ENCODE peak calls at places on chromosome 9, in eight cellular contexts. One of them, this sample, is unnamed.

GRCh38 chr9:116350213-116350612 is 196.6 kb downstream of the PAPPA start:
- DNase-seq in activated CD4-positive, alpha-beta T cell treated with anti-CD3 and anti-CD28 coated beads for 24 hours: no peak
- DNase-seq in CD8-positive, alpha-beta memory T cell: no peak
- DNase-seq in lung microvascular endothelial cell: no peak
- DNase-seq in spleen: no peak
- DNase-seq in heart left ventricle: no peak
- DNase-seq in epithelial cell of proximal tubule: no peak
- DNase-seq in EL: no peak
- DNase-seq in this sample: no peak

GRCh38 chr9:129671519-129671918 is 6.1 kb downstream of the PRRX2 start:
- DNase-seq in EL: no peak
- DNase-seq in lung microvascular endothelial cell: no peak
- DNase-seq in epithelial cell of proximal tubule: no peak
- DNase-seq in heart left ventricle: no peak
- DNase-seq in CD8-positive, alpha-beta memory T cell: no peak
- DNase-seq in activated CD4-positive, alpha-beta T cell treated with anti-CD3 and anti-CD28 coated beads for 24 hours: no peak
- DNase-seq in spleen: no peak
- DNase-seq in this sample: no peak

GRCh38 chr9:4547016-4547415 is 56.7 kb downstream of the SLC1A1 start:
- DNase-seq in EL: peak; percentile 67
- DNase-seq in CD8-positive, alpha-beta memory T cell: no peak
- DNase-seq in heart left ventricle: no peak
- DNase-seq in activated CD4-positive, alpha-beta T cell treated with anti-CD3 and anti-CD28 coated beads for 24 hours: no peak
- DNase-seq in epithelial cell of proximal tubule: no peak
- DNase-seq in lung microvascular endothelial cell: peak; percentile 84
- DNase-seq in spleen: no peak
- DNase-seq in this sample: no peak

GRCh38 chr9:98495530-98495929 is 213.2 kb downstream of the GABBR2 start:
- DNase-seq in epithelial cell of proximal tubule: no peak
- DNase-seq in lung microvascular endothelial cell: no peak
- DNase-seq in heart left ventricle: no peak
- DNase-seq in EL: no peak
- DNase-seq in activated CD4-positive, alpha-beta T cell treated with anti-CD3 and anti-CD28 coated beads for 24 hours: no peak
- DNase-seq in CD8-positive, alpha-beta memory T cell: no peak
- DNase-seq in spleen: no peak
- DNase-seq in this sample: no peak

GRCh38 chr9:70479880-70480291 is 65.4 kb upstream of the KLF9 start:
- DNase-seq in epithelial cell of proximal tubule: no peak
- DNase-seq in CD8-positive, alpha-beta memory T cell: no peak
- DNase-seq in activated CD4-positive, alpha-beta T cell treated with anti-CD3 and anti-CD28 coated beads for 24 hours: no peak
- DNase-seq in spleen: no peak
- DNase-seq in lung microvascular endothelial cell: no peak
- DNase-seq in EL: peak; percentile 74
- DNase-seq in heart left ventricle: no peak
- DNase-seq in this sample: no peak

GRCh38 chr9:100869321-100869720 is 159.2 kb upstream of the PLPPR1 start:
- DNase-seq in lung microvascular endothelial cell: no peak
- DNase-seq in epithelial cell of proximal tubule: peak; percentile 56
- DNase-seq in heart left ventricle: no peak
- DNase-seq in CD8-positive, alpha-beta memory T cell: no peak
- DNase-seq in activated CD4-positive, alpha-beta T cell treated with anti-CD3 and anti-CD28 coated beads for 24 hours: no peak
- DNase-seq in EL: no peak
- DNase-seq in spleen: no peak
- DNase-seq in this sample: no peak

GRCh38 chr9:71706172-71706571 is 62.1 kb downstream of the CEMIP2 start:
- DNase-seq in epithelial cell of proximal tubule: no peak
- DNase-seq in CD8-positive, alpha-beta memory T cell: no peak
- DNase-seq in activated CD4-positive, alpha-beta T cell treated with anti-CD3 and anti-CD28 coated beads for 24 hours: no peak
- DNase-seq in lung microvascular endothelial cell: no peak
- DNase-seq in spleen: no peak
- DNase-seq in EL: no peak
- DNase-seq in heart left ventricle: no peak
- DNase-seq in this sample: no peak

GRCh38 chr9:132333556-132333955 is 21.2 kb downstream of the SETX start:
- DNase-seq in spleen: no peak
- DNase-seq in activated CD4-positive, alpha-beta T cell treated with anti-CD3 and anti-CD28 coated beads for 24 hours: no peak
- DNase-seq in CD8-positive, alpha-beta memory T cell: no peak
- DNase-seq in EL: no peak
- DNase-seq in heart left ventricle: no peak
- DNase-seq in lung microvascular endothelial cell: no peak
- DNase-seq in epithelial cell of proximal tubule: no peak
- DNase-seq in this sample: no peak

GRCh38 chr9:131695366-131696162 is 44.3 kb downstream of the RAPGEF1 start:
- DNase-seq in epithelial cell of proximal tubule: no peak
- DNase-seq in CD8-positive, alpha-beta memory T cell: no peak
- DNase-seq in heart left ventricle: no peak
- DNase-seq in activated CD4-positive, alpha-beta T cell treated with anti-CD3 and anti-CD28 coated beads for 24 hours: no peak
- DNase-seq in spleen: no peak
- DNase-seq in EL: no peak
- DNase-seq in lung microvascular endothelial cell: no peak
- DNase-seq in this sample: no peak

GRCh38 chr9:17219261-17219660 is 84.4 kb downstream of the CNTLN start:
- DNase-seq in epithelial cell of proximal tubule: no peak
- DNase-seq in CD8-positive, alpha-beta memory T cell: no peak
- DNase-seq in heart left ventricle: no peak
- DNase-seq in activated CD4-positive, alpha-beta T cell treated with anti-CD3 and anti-CD28 coated beads for 24 hours: no peak
- DNase-seq in spleen: no peak
- DNase-seq in EL: no peak
- DNase-seq in lung microvascular endothelial cell: peak; percentile 25
- DNase-seq in this sample: no peak

GRCh38 chr9:12784461-12785250 is 9.8 kb downstream of the LURAP1L start:
- DNase-seq in CD8-positive, alpha-beta memory T cell: no peak
- DNase-seq in heart left ventricle: no peak
- DNase-seq in lung microvascular endothelial cell: peak; percentile 12
- DNase-seq in spleen: no peak
- DNase-seq in epithelial cell of proximal tubule: peak; percentile 93
- DNase-seq in activated CD4-positive, alpha-beta T cell treated with anti-CD3 and anti-CD28 coated beads for 24 hours: no peak
- DNase-seq in EL: peak; percentile 95
- DNase-seq in this sample: peak; percentile 72

GRCh38 chr9:128102861-128103588 is 24.5 kb downstream of the PTGES2 start:
- DNase-seq in heart left ventricle: peak; percentile 58
- DNase-seq in epithelial cell of proximal tubule: no peak
- DNase-seq in lung microvascular endothelial cell: no peak
- DNase-seq in activated CD4-positive, alpha-beta T cell treated with anti-CD3 and anti-CD28 coated beads for 24 hours: no peak
- DNase-seq in EL: no peak
- DNase-seq in spleen: peak; percentile 75
- DNase-seq in CD8-positive, alpha-beta memory T cell: no peak
- DNase-seq in this sample: no peak

GRCh38 chr9:126411225-126411947 is 84.8 kb downstream of the MVB12B start:
- DNase-seq in heart left ventricle: no peak
- DNase-seq in activated CD4-positive, alpha-beta T cell treated with anti-CD3 and anti-CD28 coated beads for 24 hours: peak; percentile 18
- DNase-seq in EL: no peak
- DNase-seq in lung microvascular endothelial cell: no peak
- DNase-seq in spleen: peak; percentile 41
- DNase-seq in epithelial cell of proximal tubule: no peak
- DNase-seq in CD8-positive, alpha-beta memory T cell: peak; percentile 82
- DNase-seq in this sample: no peak

GRCh38 chr9:8649157-8649556 is 849.6 kb upstream of the DMAC1 start:
- DNase-seq in heart left ventricle: no peak
- DNase-seq in EL: no peak
- DNase-seq in spleen: no peak
- DNase-seq in lung microvascular endothelial cell: no peak
- DNase-seq in activated CD4-positive, alpha-beta T cell treated with anti-CD3 and anti-CD28 coated beads for 24 hours: no peak
- DNase-seq in epithelial cell of proximal tubule: no peak
- DNase-seq in CD8-positive, alpha-beta memory T cell: no peak
- DNase-seq in this sample: no peak